ENCODE peak calls at places on chromosomes 5 and 9, in ten cellular contexts. S is hippocampal formation, F is GM03348, W is dermis microvascular lymphatic vessel endothelial cell, E is AG08396, P is HFFc6, U is HT1080, A is NCI-H446, O is posterior vena cava, Z is coronary artery. T is an unnamed sample.

GRCh38 chr5:126680215-126680817 is 79.6 kb downstream of the PHAX start:
- DNase-seq in S (no peak), F (peak), W (no peak), E (no peak), P (peak), U (peak), A (peak), O (no peak), Z (no peak), T (peak)

GRCh38 chr5:157608972-157609565 is 33.5 kb upstream of the ADAM19 start:
- DNase-seq in S (no peak), F (no peak), W (no peak), E (no peak), P (peak), U (no peak), A (no peak), O (no peak), Z (no peak), T (no peak)

GRCh38 chr9:118882674-118883073 is 486.6 kb downstream of the BRINP1 start:
- DNase-seq in S (no peak), F (peak), W (no peak), E (peak), P (peak), U (peak), A (no peak), O (no peak), Z (no peak), T (peak)

GRCh38 chr9:113599647-113600476 is 136.3 kb downstream of the RGS3 start:
- DNase-seq in S (no peak), F (peak), W (peak), E (peak), P (peak), U (peak), A (peak), O (no peak), Z (no peak), T (peak)

GRCh38 chr5:80959768-80960442 is at the start of gene RASGRF2:
- DNase-seq in S (peak), F (peak), W (peak), E (peak), P (no peak), U (peak), A (no peak), O (no peak), Z (no peak), T (peak)

GRCh38 chr5:38642194-38642987 is 85.9 kb upstream of the LIFR start:
- DNase-seq in S (peak), F (no peak), W (peak), E (no peak), P (no peak), U (no peak), A (no peak), O (no peak), Z (no peak), T (no peak)

GRCh38 chr5:159049844-159050318 is 49.8 kb downstream of the EBF1 start:
- DNase-seq in S (peak), F (peak), W (peak), E (no peak), P (no peak), U (no peak), A (no peak), O (no peak), Z (no peak), T (peak)

GRCh38 chr5:140037012-140037411 is 6.1 kb downstream of the NRG2 start:
- DNase-seq in S (peak), F (no peak), W (no peak), E (no peak), P (no peak), U (no peak), A (no peak), O (no peak), Z (no peak), T (no peak)

GRCh38 chr9:35726876-35727438 is 5.0 kb downstream of the TLN1 start:
- DNase-seq in S (no peak), F (peak), W (peak), E (peak), P (peak), U (peak), A (no peak), O (no peak), Z (peak), T (peak)

GRCh38 chr5:57598756-57599155 is 116.1 kb upstream of the ACTBL2 start:
- DNase-seq in S (no peak), F (peak), W (peak), E (peak), P (peak), U (peak), A (no peak), O (no peak), Z (no peak), T (peak)

GRCh38 chr5:55308254-55308836 is 556 bp downstream of the MTREX start:
- DNase-seq in S (no peak), F (peak), W (peak), E (peak), P (peak), U (no peak), A (peak), O (no peak), Z (no peak), T (peak)

GRCh38 chr9:37200572-37201005 is 80.2 kb downstream of the ZCCHC7 start:
- DNase-seq in S (no peak), F (peak), W (peak), E (peak), P (peak), U (peak), A (no peak), O (no peak), Z (no peak), T (peak)

GRCh38 chr9:127693697-127694096 is 13.1 kb upstream of the CFAP157 start:
- DNase-seq in S (no peak), F (no peak), W (no peak), E (no peak), P (no peak), U (no peak), A (no peak), O (no peak), Z (no peak), T (no peak)

GRCh38 chr9:124600407-124600806 is 93.2 kb upstream of the NR5A1 start:
- DNase-seq in S (no peak), F (no peak), W (no peak), E (no peak), P (no peak), U (no peak), A (no peak), O (no peak), Z (no peak), T (no peak)

GRCh38 chr5:35003018-35003957 is 44.5 kb downstream of the AGXT2 start:
- DNase-seq in S (no peak), F (peak), W (peak), E (peak), P (peak), U (peak), A (peak), O (no peak), Z (no peak), T (peak)

GRCh38 chr5:135324897-135325650 is 74.0 kb downstream of the MACROH2A1 start:
- DNase-seq in S (no peak), F (no peak), W (no peak), E (no peak), P (no peak), U (no peak), A (no peak), O (no peak), Z (no peak), T (no peak)

GRCh38 chr5:179258001-179258921 is 87.0 kb downstream of the ADAMTS2 start:
- DNase-seq in S (no peak), F (no peak), W (no peak), E (no peak), P (no peak), U (no peak), A (no peak), O (peak), Z (peak), T (peak)

GRCh38 chr5:127619908-127620479 is 28.9 kb upstream of the CTXN3 start:
- DNase-seq in S (no peak), F (no peak), W (no peak), E (no peak), P (no peak), U (no peak), A (no peak), O (no peak), Z (no peak), T (no peak)

GRCh38 chr9:6680797-6681146 is 35.2 kb upstream of the GLDC start:
- DNase-seq in S (no peak), F (peak), W (peak), E (peak), P (no peak), U (no peak), A (peak), O (no peak), Z (no peak), T (peak)

GRCh38 chr9:84921175-84921574 is 251.6 kb downstream of the NTRK2 start:
- DNase-seq in S (no peak), F (no peak), W (no peak), E (no peak), P (no peak), U (no peak), A (no peak), O (no peak), Z (no peak), T (no peak)